ENCODE peak calls at places on chromosomes 5 and 9, in six cellular contexts. K is uterus, D is cardiac muscle cell, X is AG10803, U is hepatocyte, A is gastrocnemius medialis. J is an unnamed sample.

GRCh38 chr9:127181595-127182190 is 59.3 kb upstream of the ANGPTL2 start:
- DNase-seq in D (no peak), U (no peak), A (no peak), K (peak), X (no peak), J (no peak)

GRCh38 chr5:77851229-77852067 is 75.3 kb upstream of the TBCA start:
- DNase-seq in D (peak), K (no peak), U (peak), X (peak), A (no peak), J (no peak)

GRCh38 chr9:129644902-129645301 is 3.0 kb upstream of the ASB6 start:
- DNase-seq in D (no peak), A (no peak), U (no peak), K (no peak), X (no peak), J (no peak)

GRCh38 chr5:168691891-168692290 is 112.7 kb upstream of the PANK3 start:
- DNase-seq in D (no peak), A (no peak), X (no peak), K (no peak), U (no peak), J (no peak)

GRCh38 chr9:14165376-14166035 is 148.4 kb downstream of the NFIB start:
- DNase-seq in A (peak), X (no peak), D (peak), U (no peak), K (no peak), J (no peak)

GRCh38 chr5:176737001-176737745 is 73.2 kb upstream of the UNC5A start:
- DNase-seq in U (peak), K (peak), X (no peak), D (no peak), A (no peak), J (no peak)

GRCh38 chr5:42274913-42275312 is 148.3 kb upstream of the GHR start:
- DNase-seq in K (no peak), U (no peak), X (no peak), A (no peak), D (no peak), J (no peak)

GRCh38 chr5:171495122-171495700 is 75.8 kb downstream of the FGF18 start:
- DNase-seq in X (peak), A (no peak), D (no peak), K (peak), U (no peak), J (no peak)

GRCh38 chr9:77019010-77019809 is at the start of gene FOXB2:
- DNase-seq in K (no peak), A (no peak), D (no peak), U (no peak), X (no peak), J (no peak)

GRCh38 chr5:54669845-54670635 is 152.5 kb downstream of the SNX18 start:
- DNase-seq in D (no peak), X (no peak), K (no peak), U (no peak), A (no peak), J (no peak)

GRCh38 chr5:157366741-157367684 is 93.0 kb upstream of the NIPAL4 start:
- DNase-seq in A (peak), U (peak), D (peak), K (peak), X (peak), J (no peak)

GRCh38 chr5:160508780-160509361 is 87.2 kb downstream of the PTTG1 start:
- DNase-seq in X (peak), U (peak), K (peak), D (peak), A (peak), J (peak)

GRCh38 chr5:150645070-150645700 is 4.7 kb downstream of the SYNPO start:
- DNase-seq in U (no peak), K (peak), D (peak), A (peak), X (peak), J (no peak)

GRCh38 chr5:31719988-31720387 is 81.1 kb downstream of the PDZD2 start:
- DNase-seq in U (no peak), D (peak), A (no peak), X (no peak), K (no peak), J (no peak)

GRCh38 chr9:134204991-134205578 is 40.7 kb upstream of the RNU6ATAC start:
- DNase-seq in U (no peak), K (peak), D (peak), A (no peak), X (no peak), J (no peak)

GRCh38 chr5:177098103-177098771 is 11.5 kb downstream of the FGFR4 start:
- DNase-seq in K (no peak), A (no peak), X (peak), D (peak), U (no peak), J (no peak)

GRCh38 chr9:132168347-132168746 is 6.5 kb downstream of the NTNG2 start:
- DNase-seq in X (no peak), U (no peak), K (no peak), D (peak), A (no peak), J (no peak)

GRCh38 chr5:28734396-28734795 is 1696.0 kb upstream of the CDH9 start:
- DNase-seq in U (no peak), A (no peak), K (no peak), D (no peak), X (no peak), J (no peak)

GRCh38 chr9:101054657-101055056 is 26.1 kb downstream of the PLPPR1 start:
- DNase-seq in A (no peak), K (no peak), U (no peak), X (no peak), D (no peak), J (no peak)
- TF ChIP-seq CTCF in A (no peak), K (no peak), U (no peak), X (no peak), D (no peak), J (no peak)

GRCh38 chr5:67401166-67401565 is 204.6 kb upstream of the CD180 start:
- DNase-seq in D (no peak), K (no peak), A (no peak), U (no peak), X (no peak), J (no peak)

GRCh38 chr5:67396975-67397374 is 200.4 kb upstream of the CD180 start:
- DNase-seq in A (no peak), D (no peak), U (no peak), K (no peak), X (no peak), J (no peak)

GRCh38 chr5:67402526-67402925 is 205.9 kb upstream of the CD180 start:
- DNase-seq in A (no peak), K (no peak), X (no peak), D (no peak), U (no peak), J (no peak)

GRCh38 chr5:67404261-67405100 is 207.9 kb upstream of the CD180 start:
- DNase-seq in U (peak), K (no peak), D (peak), X (peak), A (no peak), J (no peak)

GRCh38 chr5:67400752-67401151 is 204.2 kb upstream of the CD180 start:
- DNase-seq in D (no peak), X (no peak), K (no peak), A (no peak), U (no peak), J (no peak)
- TF ChIP-seq CTCF in D (no peak), X (no peak), K (no peak), A (no peak), U (no peak), J (no peak)

DNA sequence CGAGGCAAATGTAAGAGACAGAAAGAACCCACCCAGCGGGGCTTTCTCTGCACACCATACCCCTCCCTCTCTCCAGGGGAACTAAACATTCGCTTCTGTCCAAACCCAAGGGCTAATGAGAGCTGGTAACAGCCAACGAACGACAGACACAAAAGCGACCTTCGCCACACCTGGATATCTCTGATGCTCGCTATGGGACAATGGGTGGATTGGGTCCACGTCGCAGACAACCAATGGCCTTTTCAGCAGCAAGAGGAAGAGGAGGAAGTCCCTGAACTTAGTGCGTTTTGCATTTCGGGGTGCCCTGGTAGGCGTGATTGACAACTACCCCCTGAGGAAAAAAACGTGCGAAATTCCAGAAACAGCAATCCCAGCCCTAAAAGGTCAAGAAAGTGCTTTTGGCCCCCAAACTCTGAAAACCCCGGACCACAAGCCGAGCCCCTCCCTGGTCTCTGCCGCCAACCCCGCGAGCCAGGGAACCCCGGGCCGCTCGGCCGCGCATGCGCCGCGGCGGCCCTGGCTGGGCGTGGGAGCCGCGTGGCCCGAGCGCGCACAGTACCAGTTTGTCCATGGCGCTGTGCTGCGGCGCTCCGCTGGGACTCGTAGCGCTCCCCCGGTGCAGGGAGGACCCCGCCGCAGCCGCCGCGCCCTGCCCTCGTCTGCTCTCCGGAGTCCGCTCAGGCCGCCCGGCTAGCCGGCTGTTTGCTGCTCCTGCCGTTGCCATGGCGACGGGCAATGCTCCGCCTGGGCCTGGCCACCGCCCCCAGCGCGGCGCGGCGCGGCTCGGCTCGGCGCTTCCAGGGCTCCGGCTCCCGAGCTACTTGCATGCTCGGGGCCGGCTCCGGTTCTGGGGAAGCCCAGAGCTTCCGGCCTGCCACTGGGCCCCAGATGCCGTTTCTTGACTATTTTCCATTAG is 66.9 kb upstream of the DNAH5 start:
- DNase-seq in D (peak), A (peak), X (peak), U (peak), K (peak), J (peak)
- TF ChIP-seq CTCF in D (no peak), A (no peak), X (no peak), U (peak), K (peak), J (no peak)

GRCh38 chr5:173641171-173641570 is 24.7 kb upstream of the BOD1 start:
- DNase-seq in U (no peak), A (no peak), X (no peak), K (no peak), D (no peak), J (no peak)

GRCh38 chr5:173638126-173638525 is 21.7 kb upstream of the BOD1 start:
- DNase-seq in K (no peak), X (no peak), D (no peak), U (no peak), A (no peak), J (no peak)

GRCh38 chr5:173642191-173642816 is 25.9 kb upstream of the BOD1 start:
- DNase-seq in U (no peak), D (no peak), K (no peak), X (no peak), A (no peak), J (no peak)

GRCh38 chr5:173638631-173639030 is 22.2 kb upstream of the BOD1 start:
- DNase-seq in K (no peak), X (no peak), D (no peak), U (no peak), A (no peak), J (no peak)

GRCh38 chr5:173640166-173640804 is 23.8 kb upstream of the BOD1 start:
- DNase-seq in U (no peak), A (no peak), K (no peak), X (no peak), D (no peak), J (no peak)
- TF ChIP-seq CTCF in U (no peak), A (no peak), K (no peak), X (peak), D (no peak), J (no peak)

DNA sequence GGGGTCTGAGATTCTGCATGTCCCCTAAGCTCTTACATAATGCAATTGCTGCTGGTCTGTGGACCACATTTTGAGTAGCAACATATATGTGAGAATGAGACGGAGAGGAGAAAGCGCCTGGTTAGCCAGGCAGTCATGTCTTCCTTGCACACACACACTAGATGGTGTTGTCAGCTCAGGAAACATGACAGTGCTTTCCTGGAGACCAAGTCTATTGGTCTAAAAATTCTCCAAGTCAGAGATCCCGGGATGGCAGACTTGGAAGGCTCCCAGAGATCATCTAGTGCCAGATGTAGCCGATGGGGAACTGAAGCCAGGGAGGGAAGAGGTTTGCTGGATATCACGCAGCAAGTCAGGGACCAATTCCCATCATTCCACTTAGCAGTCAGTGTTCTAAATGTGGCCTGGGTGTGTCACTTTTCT is 53.4 kb downstream of the GALNT12 start:
- DNase-seq in A (peak), D (peak), X (peak), K (peak), U (peak), J (no peak)
- TF ChIP-seq CTCF in A (no peak), D (peak), X (peak), K (peak), U (peak), J (no peak)

GRCh38 chr9:757246-757881 is 84.1 kb upstream of the DMRT1 start:
- DNase-seq in K (peak), X (peak), U (peak), D (peak), A (no peak), J (no peak)
- TF ChIP-seq CTCF in K (peak), X (peak), U (peak), D (peak), A (peak), J (peak)

GRCh38 chr9:27367922-27368316 is 71.0 kb upstream of the EQTN start:
- DNase-seq in K (peak), A (peak), X (peak), D (no peak), U (no peak), J (no peak)
- TF ChIP-seq CTCF in K (no peak), A (no peak), X (no peak), D (no peak), U (no peak), J (no peak)

GRCh38 chr9:35605336-35606137 is 475 bp downstream of the TESK1 start:
- DNase-seq in X (no peak), D (no peak), U (peak), A (peak), K (peak), J (no peak)
- TF ChIP-seq CTCF in X (no peak), D (no peak), U (no peak), A (no peak), K (no peak), J (no peak)

J was measured in CD14-positive monocyte.